ENCODE peak calls at places on chromosomes 6 and 20, in seven cellular contexts. U, Q, M, O, Z, I and N are unnamed samples.

GRCh38 chr6:498795-499231 is 107.3 kb downstream of the IRF4 start:
- DNase-seq in U (no peak), Q (no peak), M (no peak), O (peak), Z (no peak), I (no peak), N (no peak)

GRCh38 chr6:48826318-48826595 is 636.8 kb downstream of the MMUT start:
- DNase-seq in U (no peak), Q (no peak), M (no peak), O (no peak), Z (no peak), I (no peak), N (no peak)

GRCh38 chr6:40755046-40755681 is 168.0 kb upstream of the LRFN2 start:
- DNase-seq in U (no peak), Q (no peak), M (no peak), O (no peak), Z (no peak), I (no peak), N (no peak)

GRCh38 chr6:44074383-44075136 is 52.7 kb downstream of the MRPL14 start:
- DNase-seq in U (no peak), Q (peak), M (peak), O (peak), Z (peak), I (peak), N (peak)

GRCh38 chr6:42302441-42302840 is 84.8 kb upstream of the MRPS10 start:
- DNase-seq in U (no peak), Q (no peak), M (no peak), O (no peak), Z (no peak), I (no peak), N (no peak)

GRCh38 chr6:105810105-105810921 is 275.8 kb upstream of the PRDM1 start:
- DNase-seq in U (no peak), Q (no peak), M (peak), O (peak), Z (no peak), I (peak), N (peak)

GRCh38 chr6:53301801-53302537 is 46.8 kb downstream of the ELOVL5 start:
- DNase-seq in U (no peak), Q (peak), M (no peak), O (no peak), Z (no peak), I (no peak), N (no peak)

GRCh38 chr6:138517635-138518034 is 18.3 kb upstream of the NHSL1 start:
- DNase-seq in U (peak), Q (peak), M (peak), O (peak), Z (no peak), I (no peak), N (peak)

GRCh38 chr6:133985970-133986369 is 32.9 kb downstream of the TBPL1 start:
- DNase-seq in U (no peak), Q (no peak), M (no peak), O (no peak), Z (no peak), I (no peak), N (no peak)

GRCh38 chr20:47814632-47815415 is 29.5 kb upstream of the SULF2 start:
- DNase-seq in U (no peak), Q (no peak), M (no peak), O (no peak), Z (no peak), I (no peak), N (no peak)

GRCh38 chr20:25586877-25587276 is 1.5 kb upstream of the NINL start:
- DNase-seq in U (no peak), Q (no peak), M (no peak), O (no peak), Z (no peak), I (no peak), N (no peak)

GRCh38 chr6:134421496-134421895 is 103.6 kb upstream of the SGK1 start:
- DNase-seq in U (no peak), Q (no peak), M (no peak), O (no peak), Z (no peak), I (no peak), N (no peak)

GRCh38 chr20:16621435-16622141 is 48.3 kb upstream of the KIF16B start:
- DNase-seq in U (no peak), Q (no peak), M (no peak), O (no peak), Z (no peak), I (no peak), N (no peak)

GRCh38 chr6:133895573-133896343 is 6.8 kb downstream of the TCF21 start:
- DNase-seq in U (no peak), Q (no peak), M (peak), O (no peak), Z (no peak), I (no peak), N (no peak)

GRCh38 chr6:115728171-115728570 is 332.5 kb downstream of the FRK start:
- DNase-seq in U (no peak), Q (no peak), M (no peak), O (no peak), Z (no peak), I (no peak), N (no peak)

GRCh38 chr6:130365166-130366010 is 429 bp upstream of the TMEM200A start:
- DNase-seq in U (peak), Q (peak), M (peak), O (peak), Z (peak), I (peak), N (peak)

GRCh38 chr20:24817351-24817750 is 131.7 kb upstream of the CST7 start:
- DNase-seq in U (no peak), Q (no peak), M (no peak), O (no peak), Z (no peak), I (no peak), N (no peak)

GRCh38 chr6:106643061-106643460 is 13.7 kb downstream of the QRSL1 start:
- DNase-seq in U (no peak), Q (no peak), M (no peak), O (no peak), Z (no peak), I (no peak), N (no peak)

GRCh38 chr20:20759132-20759531 is 46.7 kb upstream of the RALGAPA2 start:
- DNase-seq in U (no peak), Q (peak), M (no peak), O (peak), Z (no peak), I (no peak), N (no peak)

GRCh38 chr6:31702819-31703716 is at the start of gene ABHD16A:
- DNase-seq in U (peak), Q (peak), M (peak), O (peak), Z (peak), I (peak), N (peak)

GRCh38 chr6:94468830-94469229 is 1049.5 kb upstream of the EPHA7 start:
- DNase-seq in U (no peak), Q (no peak), M (no peak), O (no peak), Z (no peak), I (no peak), N (no peak)

GRCh38 chr6:142566628-142567396 is 265.0 kb downstream of the ADGRG6 start:
- DNase-seq in U (no peak), Q (peak), M (peak), O (peak), Z (peak), I (peak), N (peak)

GRCh38 chr20:43746344-43747137 is 19.7 kb upstream of the GTSF1L start:
- DNase-seq in U (no peak), Q (no peak), M (no peak), O (no peak), Z (no peak), I (no peak), N (no peak)

GRCh38 chr6:9116026-9116425 is 680.7 kb upstream of the SLC35B3 start:
- DNase-seq in U (no peak), Q (no peak), M (no peak), O (no peak), Z (no peak), I (no peak), N (no peak)

GRCh38 chr6:57256541-57256940 is 34.4 kb upstream of the RAB23 start:
- DNase-seq in U (no peak), Q (no peak), M (no peak), O (no peak), Z (no peak), I (no peak), N (no peak)

GRCh38 chr20:62946918-62947317 is 5.6 kb upstream of the SLC17A9 start:
- DNase-seq in U (no peak), Q (no peak), M (no peak), O (no peak), Z (no peak), I (no peak), N (peak)

GRCh38 chr20:57762531-57763234 is 52.9 kb upstream of the PMEPA1 start:
- DNase-seq in U (no peak), Q (no peak), M (no peak), O (no peak), Z (no peak), I (no peak), N (no peak)

GRCh38 chr6:130143709-130144108 is 79.0 kb downstream of the SAMD3 start:
- DNase-seq in U (no peak), Q (no peak), M (no peak), O (no peak), Z (no peak), I (no peak), N (peak)

GRCh38 chr6:147201885-147202515 is 2.2 kb upstream of the STXBP5 start:
- DNase-seq in U (no peak), Q (peak), M (no peak), O (peak), Z (no peak), I (peak), N (peak)

GRCh38 chr6:158377866-158378265 is 65.6 kb downstream of the TULP4 start:
- DNase-seq in U (no peak), Q (no peak), M (no peak), O (no peak), Z (no peak), I (no peak), N (peak)

GRCh38 chr6:51120016-51120415 is 301.3 kb downstream of the TFAP2B start:
- DNase-seq in U (no peak), Q (no peak), M (no peak), O (no peak), Z (no peak), I (no peak), N (no peak)

GRCh38 chr6:81969814-81970213 is 217.3 kb upstream of the TENT5A start:
- DNase-seq in U (no peak), Q (no peak), M (no peak), O (no peak), Z (no peak), I (no peak), N (no peak)

GRCh38 chr6:24718449-24719124 is 367 bp downstream of the C6orf62 start:
- DNase-seq in U (no peak), Q (no peak), M (no peak), O (no peak), Z (no peak), I (no peak), N (no peak)

GRCh38 chr6:37176268-37177082 is 6.5 kb downstream of the PIM1 start:
- DNase-seq in U (no peak), Q (no peak), M (no peak), O (no peak), Z (no peak), I (no peak), N (no peak)
- TF ChIP-seq POLR2A in U (no peak), Q (peak), M (no peak), O (peak), Z (no peak), I (no peak), N (no peak)

DNA sequence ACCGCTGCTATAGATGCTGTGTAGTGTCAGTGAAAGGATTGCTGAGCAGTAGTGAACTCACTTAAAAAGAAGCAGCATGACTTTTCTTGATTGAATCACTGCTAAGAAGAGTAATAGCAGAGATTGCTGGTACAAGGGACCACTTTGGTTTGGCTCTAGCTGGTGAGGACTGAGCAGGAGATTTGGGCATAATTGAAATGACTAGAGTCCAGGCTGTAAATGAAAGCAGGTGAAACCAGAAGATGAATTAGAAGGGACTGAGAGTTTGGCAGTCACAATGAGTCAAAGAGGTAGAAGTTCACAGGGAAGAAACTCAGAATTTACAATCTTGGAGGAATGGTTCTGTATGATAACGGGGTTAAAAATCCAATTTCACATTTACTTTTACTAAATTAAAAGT is 19.1 kb upstream of the REV3L start:
- DNase-seq in U (no peak), Q (no peak), M (no peak), O (no peak), Z (no peak), I (no peak), N (no peak)
- H3K27ac ChIP-seq in U (no peak), Q (no peak), M (no peak), O (no peak), Z (no peak), I (no peak), N (no peak)

DNA sequence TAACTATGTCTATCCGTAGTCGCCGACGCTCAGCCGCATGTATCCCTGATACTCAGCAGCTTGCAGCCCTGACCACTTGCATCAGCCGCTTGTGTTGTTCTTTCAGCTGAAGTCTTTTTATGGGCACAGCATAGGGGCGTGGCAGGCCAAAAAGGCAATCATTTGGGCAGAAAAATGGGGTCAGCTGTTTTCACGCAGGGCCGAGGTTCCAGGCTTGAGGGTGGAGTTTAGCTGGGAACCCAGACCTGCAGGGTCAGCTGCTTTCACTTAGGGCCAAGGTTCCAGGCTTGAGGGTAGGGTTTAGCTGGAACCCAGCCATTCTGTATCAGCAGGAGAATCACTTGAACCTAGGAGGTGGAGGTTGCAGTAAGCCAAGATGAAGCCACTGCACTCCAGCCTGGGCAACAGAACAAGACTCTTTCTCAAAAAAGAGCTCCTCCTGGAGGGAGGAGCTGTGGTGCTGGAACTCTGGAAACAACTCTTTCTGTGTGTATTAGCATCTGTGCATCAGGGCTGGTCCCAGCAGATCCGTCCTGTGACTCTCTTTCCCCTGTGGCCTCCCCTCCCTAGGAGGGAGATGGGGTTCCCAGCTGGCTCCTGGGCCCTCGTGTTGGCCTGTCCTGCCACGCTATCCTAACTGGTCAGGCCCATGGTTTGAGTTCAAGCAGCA is 56.9 kb upstream of the PRND start:
- DNase-seq in U (no peak), Q (no peak), M (no peak), O (no peak), Z (no peak), I (no peak), N (no peak)
- H3K4me3 ChIP-seq in U (no peak), Q (no peak), M (no peak), O (no peak), Z (no peak), I (no peak), N (no peak)

DNA sequence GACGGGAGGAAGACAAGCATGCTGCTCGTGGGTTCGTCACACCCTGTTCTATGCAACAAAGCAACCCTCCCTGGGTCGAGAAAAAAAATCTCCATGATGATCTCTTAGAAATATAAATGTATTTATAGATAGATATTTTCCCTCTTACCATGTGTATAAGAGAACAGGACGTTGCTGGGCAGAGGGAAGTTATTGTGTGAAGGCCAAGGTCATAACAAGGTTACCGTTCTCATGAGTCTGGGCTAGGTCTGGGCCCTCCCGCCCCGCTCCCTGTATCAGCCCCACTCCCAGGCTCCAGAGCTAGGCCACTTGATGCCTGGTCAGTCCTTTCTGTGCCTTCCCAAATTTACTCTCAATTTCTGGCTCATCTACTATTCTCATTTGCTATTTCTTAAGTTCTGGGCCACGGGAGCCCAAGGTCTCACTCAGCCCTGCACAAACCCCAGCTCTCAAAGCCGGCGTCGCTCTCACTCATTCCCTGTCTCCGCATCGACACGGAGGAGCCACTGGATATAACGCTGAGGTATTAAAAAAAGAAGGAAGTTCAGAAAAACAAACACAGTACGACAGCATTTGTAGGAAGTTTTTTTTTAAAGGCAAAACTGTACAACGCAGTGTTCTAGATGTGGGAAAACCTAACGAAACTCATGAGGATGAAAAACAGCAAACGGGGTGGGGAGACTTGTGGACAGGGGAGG is 96.8 kb downstream of the PSMG4 start:
- DNase-seq in U (no peak), Q (no peak), M (peak), O (peak), Z (peak), I (peak), N (peak)
- TF ChIP-seq POLR2A in U (no peak), Q (no peak), M (no peak), O (peak), Z (no peak), I (no peak), N (no peak)

GRCh38 chr6:161136655-161137054 is 137.2 kb downstream of the AGPAT4 start:
- DNase-seq in U (no peak), Q (no peak), M (no peak), O (no peak), Z (no peak), I (no peak), N (no peak)

GRCh38 chr6:161135695-161136591 is 137.9 kb downstream of the AGPAT4 start:
- DNase-seq in U (no peak), Q (peak), M (no peak), O (no peak), Z (no peak), I (no peak), N (no peak)

GRCh38 chr6:161137839-161138544 is 135.9 kb downstream of the AGPAT4 start:
- DNase-seq in U (no peak), Q (no peak), M (no peak), O (no peak), Z (no peak), I (no peak), N (no peak)

GRCh38 chr6:161138545-161139303 is 135.1 kb downstream of the AGPAT4 start:
- DNase-seq in U (no peak), Q (no peak), M (no peak), O (no peak), Z (no peak), I (no peak), N (no peak)

DNA sequence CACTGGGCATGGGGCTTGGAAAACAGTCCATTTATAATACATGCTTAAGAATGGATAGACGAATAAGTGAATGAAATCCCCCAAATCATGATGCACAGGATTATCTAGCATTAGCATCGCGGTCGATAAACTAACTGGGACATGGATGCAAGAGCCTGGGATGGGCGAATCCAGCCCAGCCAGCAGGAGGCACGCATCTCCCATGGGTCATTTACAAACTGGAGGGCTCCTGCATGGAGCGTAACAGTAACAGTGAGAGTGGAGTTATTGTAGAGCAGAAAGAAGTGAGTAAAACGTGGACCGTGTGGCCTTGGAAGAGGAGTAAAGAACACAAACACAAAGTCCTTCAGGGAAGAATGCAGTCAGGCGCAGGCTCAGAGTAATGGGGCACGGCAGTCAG is 136.5 kb downstream of the AGPAT4 start:
- DNase-seq in U (no peak), Q (no peak), M (no peak), O (no peak), Z (no peak), I (no peak), N (no peak)
- H3K27ac ChIP-seq in U (no peak), Q (no peak), M (no peak), O (no peak), Z (no peak), I (no peak), N (no peak)